ENCODE peak calls at places on chromosomes 11 and 22, in nine cellular contexts. Q is bronchial epithelial cell, D is astrocyte of the spinal cord, C is MM.1S, U is GM13977, R is upper lobe of right lung, Z is transverse colon, K is HFFc6, B is omental fat pad. S is an unnamed sample.

GRCh38 chr11:126413426-126413825 is 57.9 kb downstream of the ST3GAL4 start:
- DNase-seq in U (no peak), C (no peak), R (no peak), Q (no peak), Z (no peak), B (no peak), K (no peak), D (no peak), S (no peak)

GRCh38 chr11:22702022-22702421 is 35.6 kb downstream of the GAS2 start:
- DNase-seq in C (no peak), B (no peak), R (no peak), D (no peak), U (no peak), K (no peak), Z (no peak), Q (peak; percentile 10), S (no peak)

GRCh38 chr11:21511835-21512440 is 680.9 kb upstream of the ANO5 start:
- DNase-seq in Q (peak; percentile 81), U (peak; percentile 34), K (peak; percentile 7), C (peak; percentile 72), B (peak; percentile 30), Z (peak; percentile 28), D (peak; percentile 45), R (peak; percentile 72), S (no peak)

GRCh38 chr11:64934765-64935633 is 694 bp downstream of the GPHA2 start:
- DNase-seq in R (peak; percentile 51), U (no peak), D (no peak), K (no peak), Z (no peak), B (no peak), C (no peak), Q (no peak), S (no peak)

GRCh38 chr11:63979426-63979825 is 5.0 kb downstream of the COX8A start:
- DNase-seq in K (no peak), Q (no peak), U (no peak), D (no peak), C (no peak), Z (no peak), R (no peak), B (no peak), S (no peak)

GRCh38 chr22:20973634-20974286 is 6.7 kb downstream of the AIFM3 start:
- DNase-seq in C (no peak), D (no peak), K (no peak), B (no peak), Q (no peak), U (no peak), Z (no peak), R (no peak), S (no peak)

GRCh38 chr22:30340911-30341685 is 14.4 kb upstream of the TBC1D10A start:
- DNase-seq in B (no peak), R (no peak), U (no peak), C (no peak), Q (no peak), K (no peak), D (no peak), Z (no peak), S (no peak)

GRCh38 chr11:4068962-4069361 is 25.6 kb upstream of the RRM1 start:
- DNase-seq in C (no peak), Z (no peak), Q (no peak), K (no peak), R (no peak), B (no peak), D (no peak), U (no peak), S (no peak)

GRCh38 chr11:102639656-102640055 is 14.5 kb upstream of the MMP20 start:
- DNase-seq in B (no peak), R (no peak), D (no peak), K (no peak), Q (no peak), C (no peak), U (no peak), Z (no peak), S (no peak)

GRCh38 chr11:75773595-75774353 is 5.2 kb downstream of the DGAT2 start:
- DNase-seq in R (no peak), U (peak; percentile 86), K (no peak), C (peak; percentile 23), Q (peak; percentile 20), B (no peak), D (no peak), Z (peak; percentile 18), S (peak; percentile 42)

GRCh38 chr11:64344160-64344559 is 4.2 kb downstream of the CCDC88B start:
- DNase-seq in K (no peak), D (no peak), Q (no peak), R (no peak), C (no peak), Z (no peak), U (no peak), B (no peak), S (no peak)

GRCh38 chr22:49350441-49351121 is 477.1 kb downstream of the BRD1 start:
- DNase-seq in K (no peak), C (no peak), U (no peak), R (peak; percentile 52), Z (peak; percentile 2), B (no peak), D (no peak), Q (no peak), S (no peak)

GRCh38 chr22:49582171-49582570 is 245.5 kb downstream of the BRD1 start:
- DNase-seq in U (no peak), K (no peak), R (no peak), Z (peak; percentile 4), C (no peak), D (no peak), Q (no peak), B (no peak), S (no peak)

GRCh38 chr22:46547179-46547882 is 9.9 kb upstream of the CELSR1 start:
- DNase-seq in Q (peak; percentile 87), C (no peak), K (peak; percentile 91), R (no peak), U (no peak), Z (no peak), B (no peak), D (peak; percentile 66), S (no peak)

GRCh38 chr11:61618991-61619390 is 38.1 kb upstream of the SYT7 start:
- DNase-seq in U (no peak), Z (no peak), R (no peak), Q (no peak), B (no peak), D (no peak), C (no peak), K (no peak), S (no peak)

GRCh38 chr22:39055658-39056057 is 15.0 kb downstream of the APOBEC3F start:
- DNase-seq in D (no peak), Z (no peak), B (no peak), C (no peak), U (no peak), K (no peak), R (no peak), Q (no peak), S (no peak)
- TF ChIP-seq CTCF in D (no peak), Z (no peak), B (no peak), C (no peak), U (no peak), K (no peak), R (no peak), Q (no peak), S (no peak)

DNA sequence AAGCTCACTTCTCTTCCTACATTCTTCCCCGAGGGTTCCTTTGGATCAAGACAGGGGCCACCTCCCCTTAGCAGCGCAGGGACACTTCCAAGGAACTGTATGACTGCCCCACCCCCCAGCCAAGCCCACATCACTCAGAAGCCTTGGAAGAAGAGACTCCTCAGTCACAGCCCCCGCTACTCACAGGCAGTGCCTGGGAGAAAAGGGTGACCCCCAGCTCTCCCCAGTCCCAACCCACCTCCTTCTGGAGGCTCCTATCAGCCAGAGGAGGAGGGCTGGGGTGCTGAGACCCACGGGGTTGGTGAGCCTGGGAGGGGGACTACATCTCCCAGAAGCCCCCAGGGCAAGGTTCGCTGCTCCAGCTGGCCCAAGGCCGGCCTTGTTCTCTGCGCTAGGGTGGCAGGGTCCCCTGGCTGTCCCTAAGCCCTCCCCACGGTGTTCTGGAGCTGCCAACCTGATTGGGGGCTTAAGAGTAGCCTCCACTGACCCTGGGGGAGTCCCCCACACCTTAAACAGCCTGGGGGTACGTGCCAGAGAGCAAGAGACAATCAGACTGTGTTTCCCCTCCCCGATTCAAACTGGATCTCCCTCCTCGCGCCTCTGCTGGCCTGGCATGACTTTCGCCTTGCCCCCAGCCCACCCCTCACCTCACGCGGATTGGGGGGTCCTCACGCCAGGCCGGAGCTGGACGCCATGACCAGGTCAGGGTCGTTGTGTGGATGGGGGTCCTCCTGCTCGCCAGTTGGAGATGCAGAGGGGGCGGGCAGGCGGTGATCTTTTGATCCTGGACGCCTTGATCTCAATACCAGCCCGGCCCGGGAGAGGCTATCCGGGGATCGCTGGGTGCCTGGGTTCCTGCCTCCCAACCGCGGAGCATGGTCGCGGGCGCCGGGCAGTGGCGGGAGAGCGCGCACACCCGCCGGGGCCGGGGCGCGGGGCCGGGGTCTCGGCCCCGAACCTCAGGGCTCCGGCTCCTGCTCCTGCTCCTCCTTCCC is 838 bp downstream of the BCL9L start:
- DNase-seq in R (peak; percentile 82), U (peak; percentile 87), D (no peak), B (no peak), K (no peak), C (peak; percentile 42), Q (no peak), Z (peak; percentile 64), S (peak; percentile 44)
- TF ChIP-seq CTCF in R (no peak), U (no peak), D (no peak), B (no peak), K (no peak), C (no peak), Q (no peak), Z (no peak), S (no peak)

GRCh38 chr11:10564030-10564429 is 4.4 kb downstream of the LYVE1 start:
- DNase-seq in D (no peak), K (no peak), C (peak; percentile 79), Z (no peak), B (no peak), Q (no peak), R (no peak), U (no peak), S (no peak)

GRCh38 chr11:10565493-10565892 is 3.0 kb downstream of the LYVE1 start:
- DNase-seq in D (no peak), C (no peak), R (no peak), K (no peak), B (no peak), Q (no peak), Z (no peak), U (no peak), S (no peak)

GRCh38 chr11:10567466-10567865 is 999 bp downstream of the LYVE1 start:
- DNase-seq in Z (no peak), C (no peak), B (no peak), U (no peak), Q (no peak), K (no peak), D (no peak), R (no peak), S (no peak)

GRCh38 chr11:10566257-10566956 is 2.1 kb downstream of the LYVE1 start:
- DNase-seq in Z (no peak), U (no peak), Q (peak; percentile 19), D (no peak), R (no peak), C (no peak), K (no peak), B (no peak), S (no peak)

GRCh38 chr11:10564692-10565318 is 3.7 kb downstream of the LYVE1 start:
- DNase-seq in R (no peak), D (no peak), Q (no peak), Z (no peak), C (peak; percentile 21), K (no peak), U (no peak), B (no peak), S (no peak)
- TF ChIP-seq CTCF in R (peak; percentile 44), D (peak; percentile 53), Q (peak; percentile 40), Z (no peak), C (peak; percentile 44), K (peak; percentile 66), U (peak; percentile 29), B (no peak), S (no peak)

GRCh38 chr11:104164028-104164520 is at the start of gene PDGFD:
- DNase-seq in K (peak; percentile 10), R (peak; percentile 73), U (peak; percentile 60), Q (peak; percentile 44), B (no peak), Z (peak; percentile 22), D (peak; percentile 59), C (peak; percentile 75), S (peak; percentile 25)
- TF ChIP-seq CTCF in K (peak; percentile 63), R (peak; percentile 20), U (no peak), Q (peak; percentile 33), B (no peak), Z (peak; percentile 17), D (peak; percentile 47), C (peak; percentile 32), S (no peak)